ENCODE peak calls at places on chromosome 9, in four cellular contexts. C, I, L and X are unnamed samples.

GRCh38 chr9:110340306-110340705 is 2.6 kb upstream of the TXNDC8 start:
- DNase-seq in C (peak), I (peak), L (peak), X (no peak)

GRCh38 chr9:9229269-9229668 is 1383.5 kb downstream of the PTPRD start:
- DNase-seq in I (no peak), L (no peak), C (no peak), X (no peak)

GRCh38 chr9:122036988-122037387 is 56.1 kb downstream of the TTLL11 start:
- DNase-seq in I (no peak), L (no peak), C (no peak), X (no peak)

GRCh38 chr9:35035851-35036701 is 36.3 kb downstream of the VCP start:
- DNase-seq in I (peak), L (no peak), C (no peak), X (no peak)

GRCh38 chr9:98999152-98999525 is 55.4 kb downstream of the COL15A1 start:
- DNase-seq in I (no peak), L (no peak), C (no peak), X (no peak)

GRCh38 chr9:68704498-68704803 is 589 bp upstream of the PIP5K1B start:
- DNase-seq in C (no peak), L (no peak), I (no peak), X (no peak)

GRCh38 chr9:7028591-7028990 is 270.8 kb downstream of the KDM4C start:
- DNase-seq in I (no peak), L (no peak), C (no peak), X (no peak)

GRCh38 chr9:130693426-130694191 is at the start of gene EXOSC2:
- DNase-seq in C (peak), I (peak), L (peak), X (peak)

GRCh38 chr9:79129865-79130480 is 441.8 kb upstream of the TLE4 start:
- DNase-seq in L (peak), C (peak), I (peak), X (no peak)

GRCh38 chr9:94929373-94929764 is 202.9 kb downstream of the AOPEP start:
- DNase-seq in L (no peak), C (no peak), I (no peak), X (no peak)

GRCh38 chr9:93095205-93096130 is 549 bp upstream of the CARD19 start:
- DNase-seq in C (peak), I (peak), L (peak), X (peak)

GRCh38 chr9:35962126-35962906 is 4.4 kb upstream of the OR2S2 start:
- DNase-seq in C (no peak), I (no peak), L (no peak), X (no peak)

GRCh38 chr9:108913391-108913790 is 20.5 kb downstream of the ELP1 start:
- DNase-seq in I (no peak), C (no peak), L (no peak), X (no peak)

GRCh38 chr9:15618540-15619331 is 65.9 kb downstream of the CCDC171 start:
- DNase-seq in C (no peak), L (no peak), I (no peak), X (no peak)

GRCh38 chr9:19799784-19800183 is 10.9 kb upstream of the SLC24A2 start:
- DNase-seq in L (no peak), I (no peak), C (no peak), X (no peak)

GRCh38 chr9:22103650-22104575 is 94.8 kb upstream of the CDKN2B start:
- DNase-seq in L (no peak), I (no peak), C (no peak), X (no peak)

DNA sequence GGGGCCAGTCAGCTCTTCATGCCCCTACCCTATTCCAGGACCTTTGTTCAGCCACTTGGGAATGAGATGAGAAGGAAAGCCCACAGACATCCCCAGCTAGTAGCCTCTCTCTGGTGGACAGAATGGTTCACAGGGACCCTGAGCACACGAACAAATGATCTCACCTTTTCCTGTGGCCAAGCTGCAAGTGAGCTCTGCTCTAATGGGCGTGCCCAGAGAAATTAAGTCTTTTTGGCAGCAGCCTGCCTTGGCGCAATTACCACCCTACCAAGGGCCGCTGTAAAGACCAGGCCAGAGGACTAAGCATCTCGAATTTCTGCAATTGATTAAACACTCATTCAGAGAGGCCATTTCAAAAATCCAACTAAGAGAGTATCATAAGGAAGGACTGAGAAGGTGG is 56.0 kb downstream of the WHRN start:
- DNase-seq in I (no peak), L (no peak), C (no peak), X (no peak)
- TF ChIP-seq JUND in I (no peak), L (no peak), C (no peak), X (no peak)

GRCh38 chr9:31030741-31031202 is 1353.7 kb upstream of the ACO1 start:
- DNase-seq in I (no peak), L (no peak), C (no peak), X (no peak)
- TF ChIP-seq JUND in I (no peak), L (no peak), C (no peak), X (no peak)

DNA sequence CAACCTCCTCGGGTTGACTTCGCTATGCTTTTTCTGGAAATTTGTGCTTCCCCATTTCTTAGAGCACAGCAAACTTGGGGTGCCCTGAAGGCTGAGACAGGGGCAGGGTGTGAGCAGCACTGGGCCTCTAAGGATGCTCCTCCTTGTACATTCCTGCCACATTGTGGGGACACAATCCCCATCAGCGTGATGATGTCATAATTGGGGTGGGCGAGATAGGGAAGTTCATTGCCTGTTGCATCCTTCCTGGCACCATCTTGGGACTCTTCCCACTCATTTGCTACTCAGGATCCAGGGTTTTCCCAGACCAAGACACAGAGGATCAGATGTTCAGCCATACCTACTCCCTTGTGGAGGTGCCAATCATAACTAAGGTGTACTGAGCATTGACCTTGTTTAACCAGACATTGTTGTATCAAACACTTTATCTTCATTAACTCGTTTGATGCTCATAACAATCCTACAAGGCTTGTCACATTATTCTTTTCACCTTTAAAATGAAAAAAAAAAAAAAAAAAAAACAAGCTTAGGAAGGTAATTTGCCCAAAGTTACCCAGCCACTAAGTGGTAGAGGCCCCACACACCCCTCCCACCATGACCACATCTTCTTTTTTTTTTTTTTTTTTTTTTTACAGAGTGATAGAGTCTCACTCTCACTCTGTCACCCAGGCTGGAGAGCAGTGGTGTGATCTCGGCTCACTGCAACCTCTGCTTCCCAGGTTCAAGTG is 87.6 kb downstream of the UGCG start:
- DNase-seq in I (no peak), C (no peak), L (no peak), X (no peak)
- TF ChIP-seq JUND in I (no peak), C (no peak), L (no peak), X (no peak)

GRCh38 chr9:96612105-96612965 is 7.3 kb downstream of the CDC14B start:
- DNase-seq in I (no peak), C (peak), L (no peak), X (peak)
- TF ChIP-seq JUND in I (no peak), C (no peak), L (no peak), X (no peak)

DNA sequence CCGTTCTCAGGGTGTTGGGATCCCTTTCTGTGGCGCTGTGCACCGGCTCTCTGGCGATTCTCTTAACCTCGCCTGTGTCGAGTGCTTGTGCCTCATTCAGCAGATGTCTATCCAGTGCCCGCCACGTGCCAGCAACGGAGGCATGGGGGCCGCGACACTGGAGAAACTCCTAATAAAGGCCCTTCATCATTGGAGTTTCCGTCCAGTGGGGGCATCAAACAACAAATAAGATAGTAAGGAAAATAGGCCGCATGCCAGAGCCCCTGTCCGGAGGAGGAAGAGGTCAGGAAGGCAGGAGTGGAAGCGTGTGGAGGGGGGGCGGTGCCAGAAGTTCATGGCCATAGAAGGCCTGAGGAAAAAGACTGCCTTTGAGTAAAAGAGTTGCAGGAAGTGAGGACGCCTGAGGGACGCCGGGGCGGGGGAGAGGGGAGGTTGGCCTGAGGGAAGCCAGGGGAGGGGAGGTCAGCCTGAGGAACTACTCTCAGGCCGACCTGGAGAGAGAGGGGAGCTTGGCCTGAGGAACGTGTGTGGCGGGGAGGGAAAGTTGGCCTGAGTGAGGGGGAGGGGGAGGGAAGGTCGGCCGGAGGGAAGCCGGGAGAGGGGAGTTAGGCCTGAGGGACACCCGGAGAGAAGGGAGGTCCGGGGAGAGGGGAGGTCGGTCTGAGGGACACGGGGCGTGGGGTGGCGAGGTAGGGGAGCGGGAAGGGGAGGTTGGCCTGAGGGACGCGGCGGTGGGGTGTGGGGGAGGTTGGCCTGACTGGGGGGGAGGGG is 82.2 kb downstream of the CACNA1B start:
- DNase-seq in I (no peak), L (no peak), C (no peak), X (no peak)
- TF ChIP-seq JUND in I (no peak), L (no peak), C (no peak), X (no peak)

DNA sequence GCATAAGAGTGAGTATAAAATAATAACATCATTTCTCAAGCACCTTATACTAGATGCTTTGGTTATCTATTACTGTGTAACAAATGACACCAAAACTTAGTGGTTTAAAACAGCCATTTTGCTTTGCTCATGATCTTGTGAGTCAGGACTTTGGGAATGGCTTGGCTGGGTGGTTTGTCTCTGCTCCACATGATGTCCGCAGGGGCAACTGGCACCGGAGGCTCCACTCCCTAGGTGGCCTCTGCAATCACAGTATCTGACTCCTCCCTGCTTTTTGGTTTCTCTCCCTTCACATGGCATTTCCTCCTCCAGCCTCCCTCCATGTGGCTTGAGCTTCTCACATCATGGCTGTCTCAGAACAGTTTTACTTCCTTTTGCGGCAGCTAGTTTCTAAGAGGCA is 259.5 kb downstream of the GAS1 start:
- DNase-seq in C (no peak), I (no peak), L (no peak), X (no peak)
- TF ChIP-seq JUND in C (no peak), I (no peak), L (no peak), X (no peak)

GRCh38 chr9:104774132-104774531 is 10.2 kb downstream of the NIPSNAP3B start:
- DNase-seq in C (no peak), I (no peak), L (no peak), X (no peak)

GRCh38 chr9:104775961-104776360 is 12.0 kb downstream of the NIPSNAP3B start:
- DNase-seq in L (no peak), I (no peak), C (no peak), X (no peak)

GRCh38 chr9:104776787-104777186 is 12.9 kb downstream of the NIPSNAP3B start:
- DNase-seq in I (no peak), L (no peak), C (no peak), X (no peak)

GRCh38 chr9:104774831-104775573 is 11.1 kb downstream of the NIPSNAP3B start:
- DNase-seq in I (peak), C (no peak), L (no peak), X (no peak)

GRCh38 chr9:104775574-104775936 is 11.6 kb downstream of the NIPSNAP3B start:
- DNase-seq in L (no peak), I (no peak), C (no peak), X (no peak)
- TF ChIP-seq JUND in L (no peak), I (no peak), C (no peak), X (no peak)

GRCh38 chr9:26159575-26160392 is 481.5 kb upstream of the TUSC1 start:
- DNase-seq in I (no peak), L (no peak), C (no peak), X (no peak)
- TF ChIP-seq JUND in I (no peak), L (no peak), C (no peak), X (no peak)